ENCODE peak calls at places on chromosomes 3 and 15, in seven cellular contexts. C is MM.1S, O is progenitor cell of endocrine pancreas, L is uterus, H is NB4, N is BJ, K is gastrocnemius medialis. I is an unnamed sample.

GRCh38 chr3:105728913-105729312 is 139.9 kb downstream of the CBLB start:
- DNase-seq in C (no peak), O (no peak), L (no peak), H (no peak), N (no peak), K (no peak), I (no peak)

GRCh38 chr3:111070772-111071256 is 802 bp upstream of the NECTIN3 start:
- DNase-seq in C (no peak), O (no peak), L (no peak), H (no peak), N (no peak), K (no peak), I (no peak)

GRCh38 chr15:34673241-34673640 is 81.6 kb downstream of the GJD2 start:
- DNase-seq in C (no peak), O (no peak), L (no peak), H (no peak), N (no peak), K (no peak), I (no peak)

GRCh38 chr3:16511561-16512434 is 1.7 kb downstream of the RFTN1 start:
- DNase-seq in C (no peak), O (no peak), L (peak), H (peak), N (no peak), K (peak), I (no peak)

GRCh38 chr3:127464642-127465041 is 125.9 kb downstream of the TPRA1 start:
- DNase-seq in C (no peak), O (no peak), L (no peak), H (no peak), N (no peak), K (no peak), I (no peak)

GRCh38 chr3:9951962-9952805 is at the start of gene PRRT3:
- DNase-seq in C (peak), O (no peak), L (peak), H (peak), N (no peak), K (no peak), I (peak)

GRCh38 chr15:94760348-94760747 is 529.0 kb downstream of the MCTP2 start:
- DNase-seq in C (no peak), O (no peak), L (no peak), H (no peak), N (no peak), K (no peak), I (no peak)

GRCh38 chr3:139434764-139435291 is 41.5 kb downstream of the RBP2 start:
- DNase-seq in C (no peak), O (no peak), L (no peak), H (no peak), N (peak), K (peak), I (no peak)

DNA sequence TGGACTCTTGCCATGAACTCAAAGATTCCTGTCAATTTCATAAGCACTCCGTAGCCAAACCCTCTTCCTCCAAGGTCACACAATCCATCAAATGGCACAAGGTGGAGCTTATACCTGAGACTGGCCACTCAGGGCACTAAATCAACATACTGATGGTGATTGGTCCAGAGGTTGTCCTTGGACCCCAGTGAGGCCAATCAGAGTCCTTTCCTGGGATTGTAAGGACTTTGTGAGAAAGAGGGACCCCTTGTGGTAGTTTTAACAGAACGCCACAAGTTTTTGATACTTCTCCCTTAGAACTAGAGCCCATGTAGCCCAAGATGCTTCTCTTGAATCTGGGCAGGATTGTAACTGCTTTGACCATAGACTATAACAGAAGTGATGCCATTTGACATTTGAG is 44.4 kb upstream of the LARS2 start:
- DNase-seq in C (no peak), O (no peak), L (no peak), H (peak), N (no peak), K (no peak), I (no peak)
- TF ChIP-seq CTCF in C (no peak), O (no peak), L (no peak), H (no peak), N (no peak), K (no peak), I (no peak)

GRCh38 chr15:45588199-45588910 is 1.2 kb downstream of the BLOC1S6 start:
- DNase-seq in C (no peak), O (no peak), L (no peak), H (peak), N (no peak), K (no peak), I (no peak)
- TF ChIP-seq CTCF in C (no peak), O (no peak), L (no peak), H (no peak), N (peak), K (no peak), I (no peak)

GRCh38 chr3:51727500-51727899 is 20.6 kb downstream of the GRM2 start:
- DNase-seq in C (no peak), O (no peak), L (no peak), H (no peak), N (no peak), K (no peak), I (no peak)

GRCh38 chr3:51735039-51735438 is 28.2 kb downstream of the GRM2 start:
- DNase-seq in C (no peak), O (no peak), L (no peak), H (no peak), N (no peak), K (no peak), I (no peak)

GRCh38 chr3:51734572-51734907 is 27.7 kb downstream of the GRM2 start:
- DNase-seq in C (no peak), O (no peak), L (no peak), H (peak), N (no peak), K (no peak), I (no peak)

GRCh38 chr3:51733859-51734571 is 27.1 kb downstream of the GRM2 start:
- DNase-seq in C (no peak), O (no peak), L (no peak), H (no peak), N (no peak), K (no peak), I (no peak)

DNA sequence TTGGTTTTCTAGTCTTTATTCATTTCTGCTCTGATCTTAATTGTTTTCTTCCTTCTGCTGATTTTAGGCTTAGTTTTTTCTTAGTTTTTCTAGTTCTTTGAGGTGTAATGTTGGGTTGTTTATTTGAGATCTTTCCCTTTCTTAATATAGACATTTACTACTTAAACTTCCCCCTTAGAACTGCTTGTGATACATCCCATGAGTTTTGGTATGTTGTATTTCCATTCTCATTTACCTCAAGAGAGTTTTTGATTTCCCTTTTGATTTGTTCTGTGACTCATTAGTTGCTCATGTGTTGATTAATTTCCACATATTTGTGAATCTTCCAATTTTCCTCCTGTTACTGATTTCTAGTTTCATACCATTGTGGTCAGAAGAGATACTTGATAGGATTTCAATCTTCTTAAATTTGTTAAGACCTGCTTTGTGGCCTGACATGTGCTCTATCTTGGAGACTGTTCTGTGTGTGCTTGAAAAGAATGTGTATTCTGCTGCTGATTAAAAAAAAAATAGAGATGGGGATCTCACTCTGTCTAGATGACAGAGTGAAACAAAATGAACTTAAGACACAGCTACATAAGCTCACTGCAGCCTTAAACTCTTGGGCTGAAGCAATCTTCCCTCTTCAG is 22.3 kb downstream of the GRM2 start:
- DNase-seq in C (no peak), O (no peak), L (no peak), H (no peak), N (no peak), K (no peak), I (no peak)
- TF ChIP-seq CTCF in C (no peak), O (no peak), L (no peak), H (no peak), N (no peak), K (no peak), I (no peak)

GRCh38 chr3:31294430-31295149 is 238.1 kb upstream of the STT3B start:
- DNase-seq in C (no peak), O (no peak), L (no peak), H (no peak), N (no peak), K (no peak), I (no peak)
- TF ChIP-seq CTCF in C (no peak), O (no peak), L (no peak), H (no peak), N (no peak), K (no peak), I (no peak)

GRCh38 chr3:129482721-129483120 is 42.7 kb downstream of the IFT122 start:
- DNase-seq in C (no peak), O (no peak), L (no peak), H (peak), N (no peak), K (no peak), I (no peak)
- TF ChIP-seq CTCF in C (peak), O (peak), L (no peak), H (peak), N (no peak), K (no peak), I (no peak)

GRCh38 chr15:65927545-65927944 is 58.3 kb downstream of the RAB11A start:
- DNase-seq in C (no peak), O (no peak), L (no peak), H (no peak), N (no peak), K (no peak), I (no peak)
- TF ChIP-seq CTCF in C (no peak), O (peak), L (no peak), H (no peak), N (peak), K (no peak), I (peak)

DNA sequence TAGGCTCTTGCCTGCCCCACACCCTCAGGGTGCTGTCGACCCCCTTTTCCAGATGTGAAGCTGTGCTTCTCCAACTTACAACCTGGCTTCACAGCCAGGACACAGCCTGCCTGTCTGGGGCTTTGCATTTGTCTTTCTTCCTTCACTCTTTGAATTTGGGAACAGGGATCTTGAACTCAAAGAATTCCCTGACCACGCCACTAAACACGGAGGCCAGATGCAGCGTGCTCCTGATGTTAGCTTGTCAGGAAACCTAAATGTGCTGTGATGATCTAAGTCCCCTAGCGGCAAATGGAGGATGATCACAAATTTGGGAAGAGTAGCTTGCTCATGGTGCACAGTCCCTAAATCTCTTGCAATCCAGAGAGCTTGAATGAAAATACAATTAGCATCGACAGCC is 244.8 kb upstream of the RGMA start:
- DNase-seq in C (no peak), O (no peak), L (no peak), H (peak), N (no peak), K (no peak), I (peak)
- TF ChIP-seq CTCF in C (no peak), O (peak), L (no peak), H (peak), N (no peak), K (no peak), I (no peak)

GRCh38 chr3:119350114-119350513 is 55.9 kb downstream of the ARHGAP31 start:
- DNase-seq in C (no peak), O (no peak), L (no peak), H (no peak), N (no peak), K (no peak), I (peak)

GRCh38 chr3:119352235-119352634 is 58.1 kb downstream of the ARHGAP31 start:
- DNase-seq in C (peak), O (no peak), L (no peak), H (peak), N (no peak), K (no peak), I (no peak)

GRCh38 chr3:119356646-119357045 is 62.5 kb downstream of the ARHGAP31 start:
- DNase-seq in C (no peak), O (no peak), L (no peak), H (no peak), N (no peak), K (no peak), I (no peak)

GRCh38 chr3:119349353-119349752 is 55.2 kb downstream of the ARHGAP31 start:
- DNase-seq in C (no peak), O (no peak), L (no peak), H (no peak), N (no peak), K (no peak), I (peak)

GRCh38 chr3:119352863-119353527 is 58.8 kb downstream of the ARHGAP31 start:
- DNase-seq in C (no peak), O (no peak), L (no peak), H (peak), N (no peak), K (no peak), I (no peak)
- TF ChIP-seq CTCF in C (peak), O (no peak), L (peak), H (peak), N (peak), K (no peak), I (no peak)

I was measured in endothelial cell.